ENCODE peak calls at places on chromosomes 16 and 17, in seven cellular contexts. X, U, M, L, Y, V and C are unnamed samples.

GRCh38 chr16:81837312-81837748 is 58.2 kb downstream of the PLCG2 start:
- DNase-seq in L (no peak), Y (no peak), M (no peak), V (no peak), X (no peak), U (no peak), C (no peak)

GRCh38 chr16:20838250-20838649 is 31.9 kb downstream of the REXO5 start:
- DNase-seq in V (no peak), M (no peak), Y (no peak), U (no peak), L (no peak), X (no peak), C (no peak)

GRCh38 chr17:60526726-60527125 is 684 bp upstream of the APPBP2 start:
- DNase-seq in L (no peak), M (peak), X (peak), Y (no peak), V (no peak), U (no peak), C (no peak)

GRCh38 chr16:24005577-24005976 is 169.8 kb downstream of the PRKCB start:
- DNase-seq in V (no peak), Y (no peak), X (no peak), L (no peak), M (no peak), U (no peak), C (no peak)

GRCh38 chr17:2247005-2247404 is 56.6 kb downstream of the SMG6 start:
- DNase-seq in U (no peak), X (no peak), V (no peak), L (no peak), M (no peak), Y (no peak), C (no peak)

GRCh38 chr16:79093554-79093967 is 507.0 kb downstream of the MAF start:
- DNase-seq in V (no peak), L (no peak), M (no peak), U (peak), Y (no peak), X (no peak), C (no peak)

GRCh38 chr17:79994602-79995001 is 41.1 kb downstream of the TBC1D16 start:
- DNase-seq in Y (no peak), L (no peak), X (no peak), U (no peak), M (no peak), V (no peak), C (no peak)

GRCh38 chr17:45639297-45639849 is 144.7 kb upstream of the CRHR1 start:
- DNase-seq in U (no peak), M (no peak), L (no peak), Y (no peak), V (no peak), X (no peak), C (no peak)

GRCh38 chr16:21708533-21709115 is 44.9 kb downstream of the OTOA start:
- DNase-seq in Y (peak), L (peak), M (peak), V (peak), U (peak), X (peak), C (peak)

GRCh38 chr17:7888184-7888920 is at the start of gene CHD3:
- DNase-seq in M (peak), L (no peak), V (no peak), X (no peak), U (peak), Y (no peak), C (no peak)

GRCh38 chr16:10521681-10522274 is 58.6 kb downstream of the EMP2 start:
- DNase-seq in U (peak), X (peak), V (peak), M (peak), L (peak), Y (peak), C (no peak)

GRCh38 chr17:16997514-16998429 is 25.9 kb upstream of the TNFRSF13B start:
- DNase-seq in X (no peak), V (no peak), M (no peak), L (no peak), Y (no peak), U (no peak), C (no peak)

GRCh38 chr17:50207792-50208567 is 6.5 kb upstream of the COL1A1 start:
- DNase-seq in Y (no peak), U (no peak), V (no peak), L (no peak), X (no peak), M (no peak), C (no peak)

GRCh38 chr16:66604376-66605176 is at the start of gene CMTM3:
- DNase-seq in Y (peak), U (peak), L (no peak), V (peak), M (peak), X (peak), C (peak)

GRCh38 chr17:66717680-66718079 is 117.2 kb upstream of the CACNG5 start:
- DNase-seq in M (no peak), U (no peak), V (no peak), L (no peak), X (no peak), Y (no peak), C (no peak)

GRCh38 chr17:27609606-27610303 is 21.2 kb upstream of the LGALS9 start:
- DNase-seq in X (peak), Y (no peak), M (peak), U (no peak), V (peak), L (peak), C (no peak)

GRCh38 chr16:1048442-1049112 is 24.0 kb upstream of the SSTR5 start:
- DNase-seq in X (peak), M (peak), Y (peak), V (no peak), L (no peak), U (peak), C (no peak)

GRCh38 chr17:60065136-60065535 is 13.6 kb downstream of the HEATR6 start:
- DNase-seq in Y (no peak), X (peak), L (no peak), U (no peak), M (no peak), V (no peak), C (no peak)

GRCh38 chr16:50196736-50197135 is 43.6 kb downstream of the TENT4B start:
- DNase-seq in Y (no peak), U (peak), L (no peak), M (no peak), V (no peak), X (peak), C (no peak)

GRCh38 chr17:73121513-73121912 is 29.0 kb upstream of the SLC39A11 start:
- DNase-seq in Y (no peak), M (no peak), U (no peak), V (no peak), X (no peak), L (no peak), C (no peak)

GRCh38 chr17:31579265-31579664 is 187.8 kb downstream of the RAB11FIP4 start:
- DNase-seq in M (no peak), V (no peak), L (no peak), X (peak), U (no peak), Y (no peak), C (peak)

GRCh38 chr17:43360376-43360738 is 38.4 kb upstream of the ARL4D start:
- DNase-seq in Y (no peak), M (peak), U (peak), V (peak), L (no peak), X (no peak), C (no peak)

GRCh38 chr16:83733301-83733700 is 74.5 kb upstream of the HSBP1 start:
- DNase-seq in X (no peak), V (no peak), Y (no peak), M (no peak), L (no peak), U (no peak), C (no peak)